ENCODE peak calls at places on chromosome 9, in seven cellular contexts. D, R, V, Z, E, N and C are unnamed samples.

GRCh38 chr9:126894052-126894603 is 20.5 kb upstream of the RALGPS1 start:
- DNase-seq in D (no peak), R (no peak), V (no peak), Z (no peak), E (no peak), N (no peak), C (no peak)

GRCh38 chr9:108743901-108744371 is 111.8 kb downstream of the ACTL7B start:
- DNase-seq in D (peak; percentile 59), R (no peak), V (no peak), Z (peak; percentile 61), E (no peak), N (no peak), C (no peak)

GRCh38 chr9:87667164-87667738 is 58.7 kb upstream of the CTSL start:
- DNase-seq in D (peak; percentile 8), R (no peak), V (no peak), Z (peak; percentile 20), E (peak; percentile 19), N (no peak), C (peak; percentile 14)

GRCh38 chr9:20884985-20885593 is 146.4 kb downstream of the HACD4 start:
- DNase-seq in D (peak; percentile 37), R (peak; percentile 1), V (peak; percentile 46), Z (peak; percentile 66), E (peak; percentile 76), N (peak; percentile 57), C (peak; percentile 78)

GRCh38 chr9:38488156-38488698 is 64.0 kb upstream of the IGFBPL1 start:
- DNase-seq in D (no peak), R (no peak), V (no peak), Z (no peak), E (no peak), N (no peak), C (no peak)

GRCh38 chr9:127422787-127423186 is 1.4 kb upstream of the ZNF79 start:
- DNase-seq in D (no peak), R (no peak), V (no peak), Z (no peak), E (no peak), N (no peak), C (no peak)

GRCh38 chr9:77455312-77455927 is 192.7 kb downstream of the GNA14 start:
- DNase-seq in D (peak; percentile 36), R (no peak), V (peak; percentile 3), Z (no peak), E (peak; percentile 62), N (peak; percentile 32), C (peak; percentile 71)

GRCh38 chr9:12923472-12924009 is 148.7 kb downstream of the LURAP1L start:
- DNase-seq in D (peak; percentile 18), R (no peak), V (no peak), Z (peak; percentile 98), E (no peak), N (no peak), C (no peak)

GRCh38 chr9:128218518-128219389 is 15.6 kb downstream of the DNM1 start:
- DNase-seq in D (peak; percentile 93), R (peak; percentile 92), V (peak; percentile 89), Z (peak; percentile 62), E (peak; percentile 98), N (peak; percentile 98), C (peak; percentile 99)

GRCh38 chr9:134637241-134637640 is 4.4 kb upstream of the COL5A1 start:
- DNase-seq in D (no peak), R (no peak), V (no peak), Z (no peak), E (no peak), N (no peak), C (no peak)

GRCh38 chr9:37337301-37337905 is 85.1 kb upstream of the GRHPR start:
- DNase-seq in D (no peak), R (no peak), V (no peak), Z (no peak), E (no peak), N (no peak), C (no peak)

GRCh38 chr9:121709798-121710197 is 58.4 kb downstream of the DAB2IP start:
- DNase-seq in D (no peak), R (no peak), V (no peak), Z (no peak), E (no peak), N (no peak), C (no peak)

GRCh38 chr9:33750307-33750838 is 45.0 kb upstream of the PRSS3 start:
- DNase-seq in D (no peak), R (no peak), V (no peak), Z (peak; percentile 70), E (no peak), N (no peak), C (no peak)

GRCh38 chr9:82208741-82209450 is 220.3 kb downstream of the SPATA31D1 start:
- DNase-seq in D (peak; percentile 40), R (no peak), V (no peak), Z (peak; percentile 31), E (no peak), N (no peak), C (no peak)

GRCh38 chr9:104817437-104817836 is 53.5 kb downstream of the NIPSNAP3B start:
- DNase-seq in D (no peak), R (no peak), V (no peak), Z (no peak), E (no peak), N (no peak), C (no peak)

GRCh38 chr9:98764351-98764750 is 32.0 kb downstream of the ANKS6 start:
- DNase-seq in D (no peak), R (no peak), V (no peak), Z (peak; percentile 38), E (no peak), N (no peak), C (no peak)

GRCh38 chr9:86946712-86947145 is 577 bp downstream of the GAS1 start:
- DNase-seq in D (no peak), R (no peak), V (no peak), Z (no peak), E (peak; percentile 54), N (peak; percentile 49), C (peak; percentile 39)

GRCh38 chr9:12759767-12760166 is 15.1 kb upstream of the LURAP1L start:
- DNase-seq in D (peak; percentile 42), R (no peak), V (no peak), Z (peak; percentile 72), E (no peak), N (no peak), C (no peak)